ENCODE peak calls at places on chromosome 1, in ten cellular contexts. T is adrenal gland, N is foreskin keratinocyte, Y is mesothelial cell of epicardium, U is lower lobe of right lung, D is omental fat pad, K is heart left ventricle, W is epithelial cell of esophagus, G is GM13976, C is neural progenitor cell. P is an unnamed sample.

GRCh38 chr1:41424581-41425118 is 59.8 kb downstream of the EDN2 start:
- DNase-seq in D (no peak), K (no peak), N (no peak), G (no peak), T (no peak), U (no peak), Y (no peak), C (no peak), W (no peak), P (no peak)

GRCh38 chr1:18676431-18676830 is 45.8 kb downstream of the PAX7 start:
- DNase-seq in W (no peak), G (no peak), K (no peak), T (no peak), D (no peak), U (no peak), N (no peak), C (peak; percentile 62), Y (no peak), P (no peak)

GRCh38 chr1:6100801-6101783 is 55.4 kb downstream of the KCNAB2 start:
- DNase-seq in U (peak; percentile 29), K (no peak), Y (no peak), C (peak; percentile 72), G (no peak), D (no peak), N (no peak), W (no peak), T (no peak), P (no peak)

GRCh38 chr1:94036721-94037120 is 84.2 kb downstream of the ABCA4 start:
- DNase-seq in N (no peak), W (no peak), T (no peak), U (no peak), Y (no peak), D (no peak), C (no peak), K (no peak), G (no peak), P (no peak)

GRCh38 chr1:151056149-151056548 is 3.3 kb downstream of the CDC42SE1 start:
- DNase-seq in W (no peak), T (no peak), D (no peak), K (no peak), C (no peak), U (no peak), N (no peak), Y (no peak), G (no peak), P (peak; percentile 40)

GRCh38 chr1:241531195-241532172 is 694 bp upstream of the KMO start:
- DNase-seq in C (peak; percentile 54), W (peak; percentile 83), T (no peak), N (peak; percentile 75), D (no peak), G (no peak), K (no peak), Y (no peak), U (no peak), P (peak; percentile 27)

GRCh38 chr1:115255154-115255553 is 82.9 kb downstream of the NGF start:
- DNase-seq in T (no peak), D (no peak), G (no peak), W (peak; percentile 16), Y (no peak), K (no peak), C (no peak), N (peak; percentile 83), U (no peak), P (no peak)

GRCh38 chr1:7382971-7383370 is 388.1 kb upstream of the VAMP3 start:
- DNase-seq in Y (no peak), W (no peak), G (no peak), C (no peak), U (no peak), N (no peak), D (no peak), K (no peak), T (no peak), P (no peak)

DNA sequence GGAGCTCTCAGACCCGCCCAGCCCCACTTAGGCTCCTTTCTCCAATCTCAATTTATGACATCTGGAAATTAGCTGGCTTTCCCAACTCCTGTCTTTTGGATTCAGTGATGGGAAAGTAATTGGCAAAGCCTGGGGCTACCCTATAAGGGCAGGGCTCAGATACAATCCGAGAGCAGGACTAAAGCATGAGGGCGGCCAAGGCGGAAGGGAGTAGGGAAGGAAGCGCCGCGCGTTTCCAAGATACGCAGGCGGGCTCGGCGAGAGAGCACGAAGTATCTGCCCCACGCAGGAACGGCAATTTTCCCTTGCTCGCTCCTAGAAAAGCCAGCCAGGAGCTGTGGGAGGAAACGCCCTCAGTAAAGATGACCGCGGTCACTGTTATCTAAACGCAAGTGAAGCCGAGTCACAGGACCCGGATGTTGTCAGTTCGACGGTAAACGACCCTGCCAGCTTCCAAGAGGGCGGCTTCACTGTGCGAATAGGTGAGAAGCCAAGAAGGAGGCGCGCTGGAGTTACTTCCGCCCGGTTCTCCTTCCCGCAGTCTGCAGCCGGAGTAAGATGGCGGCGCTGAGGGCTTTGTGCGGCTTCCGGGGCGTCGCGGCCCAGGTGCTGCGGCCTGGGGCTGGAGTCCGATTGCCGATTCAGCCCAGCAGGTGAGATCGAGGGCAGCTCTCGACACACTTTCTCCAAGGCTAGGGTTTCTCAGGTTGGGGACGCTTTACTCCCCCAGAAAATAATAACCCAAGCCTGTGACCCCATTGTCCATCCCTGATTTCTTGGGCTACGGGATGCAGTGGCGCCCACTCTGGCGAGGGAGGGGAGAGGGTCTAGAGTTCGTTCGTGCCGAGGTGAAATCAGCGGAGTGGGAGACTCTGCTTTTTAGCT is at the start of gene NDUFS2:
- DNase-seq in W (peak; percentile 99), T (peak; percentile 96), Y (peak; percentile 92), N (peak; percentile 97), K (peak; percentile 99), C (peak; percentile 99), D (peak; percentile 94), U (peak; percentile 99), G (peak; percentile 96), P (peak; percentile 93)
- TF ChIP-seq CTCF in W (no peak), T (peak; percentile 3), Y (no peak), N (peak; percentile 37), K (no peak), C (peak; percentile 63), D (no peak), U (no peak), G (no peak), P (no peak)

GRCh38 chr1:204337047-204337446 is 22.7 kb downstream of the PLEKHA6 start:
- DNase-seq in Y (no peak), C (no peak), N (no peak), U (no peak), G (no peak), K (no peak), D (no peak), W (no peak), T (no peak), P (no peak)
- TF ChIP-seq CTCF in Y (no peak), C (no peak), N (no peak), U (no peak), G (no peak), K (no peak), D (no peak), W (no peak), T (no peak), P (no peak)

GRCh38 chr1:46132529-46133180 is at the start of gene PIK3R3:
- DNase-seq in N (peak; percentile 97), G (peak; percentile 97), U (peak; percentile 99), C (peak; percentile 100), Y (peak; percentile 98), T (peak; percentile 98), D (peak; percentile 89), W (peak; percentile 99), K (peak; percentile 99), P (peak; percentile 93)

GRCh38 chr1:46131093-46131492 is 1.3 kb downstream of the PIK3R3 start:
- DNase-seq in N (no peak), W (peak; percentile 10), T (no peak), K (no peak), C (no peak), U (no peak), G (no peak), D (no peak), Y (no peak), P (peak; percentile 19)

GRCh38 chr1:46131727-46132528 is 501 bp downstream of the PIK3R3 start:
- DNase-seq in K (peak; percentile 25), C (peak; percentile 74), U (no peak), Y (peak; percentile 40), N (peak; percentile 33), G (no peak), T (peak; percentile 40), D (no peak), W (peak; percentile 55), P (peak; percentile 20)

GRCh38 chr1:46128336-46128735 is 4.1 kb downstream of the PIK3R3 start:
- DNase-seq in G (no peak), T (no peak), C (no peak), W (peak; percentile 76), K (no peak), Y (no peak), N (peak; percentile 56), D (no peak), U (no peak), P (no peak)

DNA sequence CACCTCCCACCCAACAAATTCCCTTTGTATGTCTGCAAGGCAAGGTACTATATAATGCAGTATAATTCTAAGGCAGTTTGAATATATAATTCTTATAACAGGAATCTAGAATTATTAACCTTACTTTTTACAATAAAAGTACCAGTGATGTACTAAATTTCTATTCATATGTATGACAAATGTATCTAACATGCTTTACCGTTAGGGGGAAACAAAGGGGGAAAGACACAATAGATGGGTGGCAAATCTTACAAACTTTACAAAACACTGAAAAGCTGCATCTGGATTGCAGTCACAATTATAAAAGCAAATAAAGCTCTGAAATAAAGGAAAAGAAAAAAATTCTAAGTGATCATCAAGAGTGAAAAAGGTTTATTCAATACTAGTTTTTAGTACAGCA is 2.3 kb downstream of the PIK3R3 start:
- DNase-seq in K (no peak), N (no peak), U (no peak), D (no peak), C (no peak), G (no peak), T (no peak), W (no peak), Y (no peak), P (no peak)
- TF ChIP-seq CTCF in K (no peak), N (no peak), U (no peak), D (no peak), C (peak; percentile 32), G (no peak), T (no peak), W (no peak), Y (no peak), P (no peak)

GRCh38 chr1:187474266-187474665 is 645.5 kb downstream of the PLA2G4A start:
- DNase-seq in Y (no peak), G (no peak), U (no peak), C (no peak), K (no peak), T (no peak), W (peak; percentile 43), D (no peak), N (peak; percentile 20), P (no peak)

GRCh38 chr1:187471555-187471954 is 642.8 kb downstream of the PLA2G4A start:
- DNase-seq in D (no peak), N (peak; percentile 56), W (peak; percentile 14), C (no peak), Y (no peak), G (no peak), K (no peak), U (no peak), T (no peak), P (no peak)

GRCh38 chr1:187481581-187482148 is 652.9 kb downstream of the PLA2G4A start:
- DNase-seq in D (no peak), W (no peak), Y (no peak), K (no peak), C (no peak), N (no peak), T (no peak), U (no peak), G (no peak), P (no peak)

GRCh38 chr1:187477103-187477502 is 648.4 kb downstream of the PLA2G4A start:
- DNase-seq in W (peak; percentile 13), T (no peak), Y (no peak), U (no peak), D (no peak), N (no peak), K (no peak), G (no peak), C (no peak), P (no peak)

DNA sequence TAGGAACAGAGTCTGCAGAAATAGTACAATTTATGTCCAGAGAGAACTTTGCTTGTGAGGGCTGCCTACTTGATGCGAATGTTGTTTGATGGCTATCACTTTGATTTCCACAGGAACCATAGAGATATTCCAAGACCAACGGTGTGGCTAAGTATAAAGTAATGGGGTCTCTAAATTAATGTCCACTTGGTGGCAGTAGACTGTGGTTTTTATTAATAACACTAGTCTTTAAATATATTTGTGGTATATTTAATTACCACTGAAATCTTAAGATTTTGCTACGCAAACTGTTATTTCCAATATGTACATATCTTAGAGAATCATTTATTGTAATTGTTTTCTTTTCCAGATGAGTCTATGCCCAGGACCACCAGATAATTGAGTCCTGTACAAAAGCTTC is 647.9 kb downstream of the PLA2G4A start:
- DNase-seq in Y (no peak), U (no peak), T (no peak), D (no peak), N (no peak), C (peak; percentile 13), K (no peak), W (peak; percentile 6), G (no peak), P (no peak)
- TF ChIP-seq CTCF in Y (peak; percentile 33), U (no peak), T (no peak), D (no peak), N (peak; percentile 46), C (peak; percentile 54), K (peak; percentile 13), W (no peak), G (no peak), P (no peak)